ENCODE peak calls at places on chromosome 1, in four cellular contexts. Z is stimulated activated effector memory CD8-positive, alpha-beta T cell treated with anti-CD3 and anti-CD28 coated beads, Interleukin-12 subunit alpha, Interleukin-12 subunit beta, amount 100 ng/mL, for 72 hours; M is ascending aorta; S is HuH-7.5. U is an unnamed sample.

GRCh38 chr1:70234733-70235132 is 13.6 kb downstream of the SRSF11 start:
- DNase-seq in Z (no peak), M (no peak), S (no peak), U (no peak)

GRCh38 chr1:150560011-150560438 is 10.8 kb downstream of the ADAMTSL4 start:
- DNase-seq in Z (peak; percentile 77), M (no peak), S (peak; percentile 89), U (no peak)

GRCh38 chr1:112619518-112620458 is at the start of gene CAPZA1:
- DNase-seq in Z (peak; percentile 78), M (peak; percentile 72), S (peak; percentile 67), U (peak; percentile 73)

GRCh38 chr1:77282866-77283539 is 1.2 kb downstream of the AK5 start:
- DNase-seq in Z (no peak), M (no peak), S (no peak), U (no peak)

GRCh38 chr1:238960071-238960470 is 426.3 kb upstream of the CHRM3 start:
- DNase-seq in Z (no peak), M (no peak), S (no peak), U (no peak)

GRCh38 chr1:75725861-75726361 is 1.4 kb downstream of the ACADM start:
- DNase-seq in Z (no peak), M (no peak), S (peak; percentile 24), U (no peak)

GRCh38 chr1:207186503-207186902 is 82.5 kb downstream of the C4BPA start:
- DNase-seq in Z (no peak), M (no peak), S (no peak), U (no peak)

GRCh38 chr1:223872308-223872878 is 26.6 kb upstream of the TP53BP2 start:
- DNase-seq in Z (no peak), M (no peak), S (no peak), U (no peak)

GRCh38 chr1:183932412-183932811 is 105.1 kb downstream of the COLGALT2 start:
- DNase-seq in Z (no peak), M (no peak), S (no peak), U (no peak)

GRCh38 chr1:91750398-91750996 is 135.5 kb downstream of the TGFBR3 start:
- DNase-seq in Z (no peak), M (no peak), S (no peak), U (no peak)

GRCh38 chr1:53337499-53337898 is 9.6 kb upstream of the LRP8 start:
- DNase-seq in Z (no peak), M (no peak), S (no peak), U (no peak)

GRCh38 chr1:160077496-160077895 is 3.8 kb upstream of the KCNJ9 start:
- DNase-seq in Z (no peak), M (no peak), S (no peak), U (no peak)

GRCh38 chr1:248828845-248829244 is 3.1 kb upstream of the SH3BP5L start:
- DNase-seq in Z (no peak), M (no peak), S (peak; percentile 86), U (no peak)

U was measured in GM18507.